ENCODE peak calls at places on chromosomes 1 and 21, in eight cellular contexts. One of them, this sample, is unnamed.

GRCh38 chr1:174836543-174836942 is 163.2 kb upstream of the CACYBP start:
- DNase-seq in right lobe of liver: no peak
- DNase-seq in fibroblast of lung: peak; percentile 47
- DNase-seq in naive thymus-derived CD4-positive, alpha-beta T cell: no peak
- DNase-seq in CD8-positive, alpha-beta memory T cell: no peak
- DNase-seq in K562: no peak
- DNase-seq in esophagus muscularis mucosa: no peak
- DNase-seq in AG04450: no peak
- DNase-seq in this sample: no peak

GRCh38 chr21:26843912-26844257 is 1.3 kb downstream of the ADAMTS1 start:
- DNase-seq in K562: no peak
- DNase-seq in CD8-positive, alpha-beta memory T cell: no peak
- DNase-seq in naive thymus-derived CD4-positive, alpha-beta T cell: no peak
- DNase-seq in fibroblast of lung: peak; percentile 89
- DNase-seq in AG04450: no peak
- DNase-seq in right lobe of liver: no peak
- DNase-seq in esophagus muscularis mucosa: no peak
- DNase-seq in this sample: no peak

GRCh38 chr1:156750191-156750931 is 1.1 kb downstream of the HDGF start:
- DNase-seq in esophagus muscularis mucosa: no peak
- DNase-seq in right lobe of liver: no peak
- DNase-seq in AG04450: no peak
- DNase-seq in naive thymus-derived CD4-positive, alpha-beta T cell: no peak
- DNase-seq in fibroblast of lung: peak; percentile 38
- DNase-seq in K562: peak; percentile 55
- DNase-seq in CD8-positive, alpha-beta memory T cell: no peak
- DNase-seq in this sample: no peak

GRCh38 chr1:203127672-203128611 is at the start of gene ADORA1:
- DNase-seq in CD8-positive, alpha-beta memory T cell: no peak
- DNase-seq in K562: no peak
- DNase-seq in naive thymus-derived CD4-positive, alpha-beta T cell: no peak
- DNase-seq in right lobe of liver: peak; percentile 81
- DNase-seq in fibroblast of lung: peak; percentile 70
- DNase-seq in AG04450: no peak
- DNase-seq in esophagus muscularis mucosa: no peak
- DNase-seq in this sample: no peak

GRCh38 chr1:156360534-156360933 is 8.5 kb upstream of the RHBG start:
- DNase-seq in right lobe of liver: no peak
- DNase-seq in CD8-positive, alpha-beta memory T cell: no peak
- DNase-seq in esophagus muscularis mucosa: no peak
- DNase-seq in K562: no peak
- DNase-seq in AG04450: no peak
- DNase-seq in fibroblast of lung: no peak
- DNase-seq in naive thymus-derived CD4-positive, alpha-beta T cell: no peak
- DNase-seq in this sample: no peak

GRCh38 chr1:3264456-3264855 is 190.0 kb upstream of the ARHGEF16 start:
- DNase-seq in naive thymus-derived CD4-positive, alpha-beta T cell: no peak
- DNase-seq in AG04450: no peak
- DNase-seq in CD8-positive, alpha-beta memory T cell: no peak
- DNase-seq in esophagus muscularis mucosa: no peak
- DNase-seq in fibroblast of lung: no peak
- DNase-seq in K562: no peak
- DNase-seq in right lobe of liver: no peak
- DNase-seq in this sample: no peak

GRCh38 chr1:159949123-159949522 is 3.7 kb upstream of the IGSF9 start:
- DNase-seq in esophagus muscularis mucosa: no peak
- DNase-seq in AG04450: no peak
- DNase-seq in K562: peak; percentile 16
- DNase-seq in right lobe of liver: no peak
- DNase-seq in fibroblast of lung: no peak
- DNase-seq in naive thymus-derived CD4-positive, alpha-beta T cell: no peak
- DNase-seq in CD8-positive, alpha-beta memory T cell: no peak
- DNase-seq in this sample: no peak

GRCh38 chr1:109193653-109194590 is 19.8 kb upstream of the SARS1 start:
- DNase-seq in AG04450: no peak
- DNase-seq in right lobe of liver: no peak
- DNase-seq in naive thymus-derived CD4-positive, alpha-beta T cell: peak; percentile 35
- DNase-seq in esophagus muscularis mucosa: no peak
- DNase-seq in K562: peak; percentile 84
- DNase-seq in CD8-positive, alpha-beta memory T cell: peak; percentile 19
- DNase-seq in fibroblast of lung: no peak
- DNase-seq in this sample: peak; percentile 40

GRCh38 chr1:214264196-214264595 is 16.8 kb upstream of the SMYD2 start:
- DNase-seq in naive thymus-derived CD4-positive, alpha-beta T cell: no peak
- DNase-seq in right lobe of liver: no peak
- DNase-seq in CD8-positive, alpha-beta memory T cell: no peak
- DNase-seq in AG04450: no peak
- DNase-seq in K562: no peak
- DNase-seq in esophagus muscularis mucosa: no peak
- DNase-seq in fibroblast of lung: peak; percentile 79
- DNase-seq in this sample: no peak

GRCh38 chr1:18069903-18070302 is 37.7 kb upstream of the IGSF21 start:
- DNase-seq in K562: no peak
- DNase-seq in CD8-positive, alpha-beta memory T cell: no peak
- DNase-seq in AG04450: no peak
- DNase-seq in esophagus muscularis mucosa: no peak
- DNase-seq in fibroblast of lung: no peak
- DNase-seq in naive thymus-derived CD4-positive, alpha-beta T cell: peak; percentile 52
- DNase-seq in right lobe of liver: no peak
- DNase-seq in this sample: no peak

GRCh38 chr1:20187813-20188454 is 1.6 kb upstream of the PLA2G2C start:
- DNase-seq in naive thymus-derived CD4-positive, alpha-beta T cell: no peak
- DNase-seq in K562: peak; percentile 95
- DNase-seq in right lobe of liver: peak; percentile 11
- DNase-seq in esophagus muscularis mucosa: no peak
- DNase-seq in AG04450: no peak
- DNase-seq in CD8-positive, alpha-beta memory T cell: no peak
- DNase-seq in fibroblast of lung: no peak
- DNase-seq in this sample: no peak

GRCh38 chr1:226809785-226810571 is 60.4 kb upstream of the PSEN2 start:
- DNase-seq in right lobe of liver: no peak
- DNase-seq in K562: no peak
- DNase-seq in esophagus muscularis mucosa: no peak
- DNase-seq in AG04450: no peak
- DNase-seq in naive thymus-derived CD4-positive, alpha-beta T cell: no peak
- DNase-seq in fibroblast of lung: peak; percentile 85
- DNase-seq in CD8-positive, alpha-beta memory T cell: no peak
- DNase-seq in this sample: no peak

GRCh38 chr1:110475358-110476027 is 24.5 kb downstream of the PROK1 start:
- DNase-seq in right lobe of liver: no peak
- DNase-seq in fibroblast of lung: no peak
- DNase-seq in esophagus muscularis mucosa: no peak
- DNase-seq in AG04450: no peak
- DNase-seq in naive thymus-derived CD4-positive, alpha-beta T cell: no peak
- DNase-seq in CD8-positive, alpha-beta memory T cell: no peak
- DNase-seq in K562: no peak
- DNase-seq in this sample: no peak

GRCh38 chr1:185581961-185582725 is 152.0 kb upstream of the HMCN1 start:
- DNase-seq in AG04450: no peak
- DNase-seq in right lobe of liver: no peak
- DNase-seq in naive thymus-derived CD4-positive, alpha-beta T cell: no peak
- DNase-seq in fibroblast of lung: peak; percentile 42
- DNase-seq in CD8-positive, alpha-beta memory T cell: no peak
- DNase-seq in esophagus muscularis mucosa: no peak
- DNase-seq in K562: no peak
- DNase-seq in this sample: no peak
- H3K9me3 ChIP-seq in AG04450: peaks cover 3% of the 10 kb centered on the region
- H3K9me3 ChIP-seq in right lobe of liver: peaks cover 4% of the 10 kb centered on the region
- H3K9me3 ChIP-seq in naive thymus-derived CD4-positive, alpha-beta T cell: peaks cover 6% of the 10 kb centered on the region
- H3K9me3 ChIP-seq in fibroblast of lung: no peaks in the 10 kb centered on the region
- H3K9me3 ChIP-seq in CD8-positive, alpha-beta memory T cell: no peaks in the 10 kb centered on the region
- H3K9me3 ChIP-seq in esophagus muscularis mucosa: no peaks in the 10 kb centered on the region
- H3K9me3 ChIP-seq in K562: no peaks in the 10 kb centered on the region
- H3K9me3 ChIP-seq in this sample: no peaks in the 10 kb centered on the region

DNA sequence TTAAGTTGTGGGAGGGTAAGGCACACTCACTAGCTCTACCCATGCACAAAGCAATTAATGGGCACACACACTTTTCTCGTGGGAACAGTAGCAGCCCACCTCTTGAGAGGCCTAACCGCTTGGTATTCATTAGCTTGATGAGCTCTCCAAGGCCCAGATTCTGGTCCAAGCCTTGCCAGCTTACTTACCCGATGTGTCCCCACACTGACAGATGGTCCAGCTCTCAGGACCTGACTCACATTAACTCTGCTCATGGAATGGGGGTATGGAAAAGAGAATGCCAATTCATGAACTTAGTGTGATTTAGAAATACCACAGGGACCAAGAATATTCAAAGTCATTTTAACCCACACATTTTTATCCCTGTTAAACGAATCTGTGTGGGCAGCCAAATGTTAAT is 106.8 kb upstream of the CACHD1 start:
- DNase-seq in esophagus muscularis mucosa: no peak
- DNase-seq in naive thymus-derived CD4-positive, alpha-beta T cell: no peak
- DNase-seq in CD8-positive, alpha-beta memory T cell: no peak
- DNase-seq in fibroblast of lung: peak; percentile 10
- DNase-seq in right lobe of liver: no peak
- DNase-seq in K562: no peak
- DNase-seq in AG04450: no peak
- DNase-seq in this sample: no peak
- H3K9me3 ChIP-seq in esophagus muscularis mucosa: no peaks in the 10 kb centered on the region
- H3K9me3 ChIP-seq in naive thymus-derived CD4-positive, alpha-beta T cell: no peaks in the 10 kb centered on the region
- H3K9me3 ChIP-seq in CD8-positive, alpha-beta memory T cell: no peaks in the 10 kb centered on the region
- H3K9me3 ChIP-seq in fibroblast of lung: no peaks in the 10 kb centered on the region
- H3K9me3 ChIP-seq in right lobe of liver: no peaks in the 10 kb centered on the region
- H3K9me3 ChIP-seq in K562: no peaks in the 10 kb centered on the region
- H3K9me3 ChIP-seq in AG04450: no peaks in the 10 kb centered on the region
- H3K9me3 ChIP-seq in this sample: peaks cover 3% of the 10 kb centered on the region

GRCh38 chr1:69410893-69411292 is 156.8 kb upstream of the LRRC7 start:
- DNase-seq in naive thymus-derived CD4-positive, alpha-beta T cell: no peak
- DNase-seq in CD8-positive, alpha-beta memory T cell: no peak
- DNase-seq in K562: no peak
- DNase-seq in esophagus muscularis mucosa: no peak
- DNase-seq in right lobe of liver: no peak
- DNase-seq in AG04450: no peak
- DNase-seq in fibroblast of lung: no peak
- DNase-seq in this sample: no peak

GRCh38 chr1:69409731-69410456 is 157.8 kb upstream of the LRRC7 start:
- DNase-seq in naive thymus-derived CD4-positive, alpha-beta T cell: no peak
- DNase-seq in K562: no peak
- DNase-seq in AG04450: no peak
- DNase-seq in right lobe of liver: no peak
- DNase-seq in CD8-positive, alpha-beta memory T cell: no peak
- DNase-seq in fibroblast of lung: no peak
- DNase-seq in esophagus muscularis mucosa: no peak
- DNase-seq in this sample: no peak

GRCh38 chr1:69414574-69414973 is 153.1 kb upstream of the LRRC7 start:
- DNase-seq in esophagus muscularis mucosa: no peak
- DNase-seq in CD8-positive, alpha-beta memory T cell: no peak
- DNase-seq in fibroblast of lung: no peak
- DNase-seq in right lobe of liver: no peak
- DNase-seq in K562: no peak
- DNase-seq in AG04450: no peak
- DNase-seq in naive thymus-derived CD4-positive, alpha-beta T cell: no peak
- DNase-seq in this sample: no peak

GRCh38 chr1:69413129-69413528 is 154.6 kb upstream of the LRRC7 start:
- DNase-seq in AG04450: no peak
- DNase-seq in esophagus muscularis mucosa: no peak
- DNase-seq in naive thymus-derived CD4-positive, alpha-beta T cell: no peak
- DNase-seq in K562: no peak
- DNase-seq in CD8-positive, alpha-beta memory T cell: no peak
- DNase-seq in fibroblast of lung: no peak
- DNase-seq in right lobe of liver: no peak
- DNase-seq in this sample: no peak

DNA sequence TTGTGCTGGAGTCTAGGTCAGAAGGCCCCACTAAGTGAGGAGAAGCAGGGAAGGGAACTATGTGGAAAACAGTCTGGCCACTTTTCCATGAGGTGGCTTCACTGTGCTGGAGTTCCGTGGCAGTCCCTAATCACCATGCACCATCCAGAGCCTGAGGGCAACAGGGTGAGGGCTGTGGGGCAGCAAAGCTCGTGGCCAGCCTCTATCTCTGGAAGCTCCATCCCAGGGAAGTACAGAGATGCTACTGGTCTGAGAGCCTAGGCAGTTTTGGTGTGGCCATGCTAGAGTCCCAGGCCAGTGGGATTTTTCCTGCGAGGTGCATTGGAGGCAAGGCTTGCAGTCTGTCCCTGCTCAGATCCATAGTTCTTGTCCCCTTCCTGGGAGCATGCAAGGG is 157.3 kb upstream of the LRRC7 start:
- DNase-seq in esophagus muscularis mucosa: no peak
- DNase-seq in K562: no peak
- DNase-seq in right lobe of liver: no peak
- DNase-seq in CD8-positive, alpha-beta memory T cell: no peak
- DNase-seq in naive thymus-derived CD4-positive, alpha-beta T cell: no peak
- DNase-seq in fibroblast of lung: no peak
- DNase-seq in AG04450: no peak
- DNase-seq in this sample: no peak
- H3K9me3 ChIP-seq in esophagus muscularis mucosa: no peaks in the 10 kb centered on the region
- H3K9me3 ChIP-seq in K562: no peaks in the 10 kb centered on the region
- H3K9me3 ChIP-seq in right lobe of liver: no peaks in the 10 kb centered on the region
- H3K9me3 ChIP-seq in CD8-positive, alpha-beta memory T cell: no peaks in the 10 kb centered on the region
- H3K9me3 ChIP-seq in naive thymus-derived CD4-positive, alpha-beta T cell: no peaks in the 10 kb centered on the region
- H3K9me3 ChIP-seq in fibroblast of lung: no peaks in the 10 kb centered on the region
- H3K9me3 ChIP-seq in AG04450: no peaks in the 10 kb centered on the region
- H3K9me3 ChIP-seq in this sample: no peaks in the 10 kb centered on the region

GRCh38 chr21:14072761-14073535 is 137.8 kb downstream of the LIPI start:
- DNase-seq in K562: no peak
- DNase-seq in naive thymus-derived CD4-positive, alpha-beta T cell: no peak
- DNase-seq in AG04450: no peak
- DNase-seq in esophagus muscularis mucosa: no peak
- DNase-seq in right lobe of liver: no peak
- DNase-seq in CD8-positive, alpha-beta memory T cell: no peak
- DNase-seq in fibroblast of lung: no peak
- DNase-seq in this sample: no peak

GRCh38 chr21:14075346-14076142 is 135.2 kb downstream of the LIPI start:
- DNase-seq in fibroblast of lung: no peak
- DNase-seq in esophagus muscularis mucosa: no peak
- DNase-seq in CD8-positive, alpha-beta memory T cell: no peak
- DNase-seq in right lobe of liver: no peak
- DNase-seq in AG04450: no peak
- DNase-seq in K562: no peak
- DNase-seq in naive thymus-derived CD4-positive, alpha-beta T cell: no peak
- DNase-seq in this sample: no peak

GRCh38 chr21:14074177-14074576 is 136.6 kb downstream of the LIPI start:
- DNase-seq in naive thymus-derived CD4-positive, alpha-beta T cell: no peak
- DNase-seq in CD8-positive, alpha-beta memory T cell: no peak
- DNase-seq in fibroblast of lung: no peak
- DNase-seq in K562: no peak
- DNase-seq in right lobe of liver: no peak
- DNase-seq in esophagus muscularis mucosa: no peak
- DNase-seq in AG04450: no peak
- DNase-seq in this sample: no peak

GRCh38 chr21:14071902-14072734 is 138.6 kb downstream of the LIPI start:
- DNase-seq in fibroblast of lung: no peak
- DNase-seq in AG04450: no peak
- DNase-seq in right lobe of liver: no peak
- DNase-seq in K562: no peak
- DNase-seq in CD8-positive, alpha-beta memory T cell: no peak
- DNase-seq in naive thymus-derived CD4-positive, alpha-beta T cell: no peak
- DNase-seq in esophagus muscularis mucosa: no peak
- DNase-seq in this sample: no peak

GRCh38 chr21:14073615-14074014 is 137.1 kb downstream of the LIPI start:
- DNase-seq in right lobe of liver: no peak
- DNase-seq in CD8-positive, alpha-beta memory T cell: no peak
- DNase-seq in fibroblast of lung: no peak
- DNase-seq in naive thymus-derived CD4-positive, alpha-beta T cell: no peak
- DNase-seq in AG04450: no peak
- DNase-seq in K562: no peak
- DNase-seq in esophagus muscularis mucosa: no peak
- DNase-seq in this sample: no peak
- H3K9me3 ChIP-seq in right lobe of liver: no peaks in the 10 kb centered on the region
- H3K9me3 ChIP-seq in CD8-positive, alpha-beta memory T cell: no peaks in the 10 kb centered on the region
- H3K9me3 ChIP-seq in fibroblast of lung: no peaks in the 10 kb centered on the region
- H3K9me3 ChIP-seq in naive thymus-derived CD4-positive, alpha-beta T cell: no peaks in the 10 kb centered on the region
- H3K9me3 ChIP-seq in AG04450: peaks cover 78% of the 10 kb centered on the region
- H3K9me3 ChIP-seq in K562: no peaks in the 10 kb centered on the region
- H3K9me3 ChIP-seq in esophagus muscularis mucosa: no peaks in the 10 kb centered on the region
- H3K9me3 ChIP-seq in this sample: no peaks in the 10 kb centered on the region

This sample was measured in T-helper 17 cell.